ENCODE peak calls at places on chromosomes 13 and 19, in eight cellular contexts. D, P, E, L, Z, O, A and I are unnamed samples.

GRCh38 chr13:30734434-30734833 is 909 bp upstream of the ALOX5AP start:
- DNase-seq in D (no peak), P (no peak), E (peak), L (no peak), Z (no peak), O (peak), A (peak), I (no peak)

GRCh38 chr13:25920277-25920676 is 131.5 kb downstream of the SHISA2 start:
- DNase-seq in D (no peak), P (no peak), E (no peak), L (no peak), Z (no peak), O (no peak), A (no peak), I (no peak)

GRCh38 chr13:98214707-98215106 is 37.6 kb upstream of the RNF113B start:
- DNase-seq in D (no peak), P (no peak), E (no peak), L (no peak), Z (no peak), O (no peak), A (no peak), I (no peak)

GRCh38 chr13:29730253-29730652 is 120.2 kb downstream of the UBL3 start:
- DNase-seq in D (no peak), P (no peak), E (no peak), L (no peak), Z (no peak), O (no peak), A (no peak), I (no peak)

GRCh38 chr19:50980203-50980602 is 3.5 kb downstream of the KLK7 start:
- DNase-seq in D (peak), P (no peak), E (no peak), L (no peak), Z (no peak), O (no peak), A (no peak), I (no peak)

GRCh38 chr19:38812841-38813320 is at the start of gene LGALS4:
- DNase-seq in D (peak), P (no peak), E (no peak), L (no peak), Z (no peak), O (no peak), A (no peak), I (no peak)

GRCh38 chr13:80083516-80084085 is 257.3 kb downstream of the SPRY2 start:
- DNase-seq in D (no peak), P (no peak), E (peak), L (no peak), Z (no peak), O (no peak), A (no peak), I (no peak)

GRCh38 chr13:94233401-94233800 is 246.1 kb downstream of the DCT start:
- DNase-seq in D (no peak), P (no peak), E (peak), L (no peak), Z (no peak), O (peak), A (peak), I (no peak)

GRCh38 chr13:22740264-22740663 is 440.5 kb upstream of the SGCG start:
- DNase-seq in D (no peak), P (peak), E (no peak), L (no peak), Z (no peak), O (no peak), A (no peak), I (peak)

GRCh38 chr19:47438793-47439220 is 19.5 kb upstream of the MEIS3 start:
- DNase-seq in D (no peak), P (no peak), E (no peak), L (no peak), Z (no peak), O (no peak), A (no peak), I (no peak)

GRCh38 chr19:21109116-21109515 is 27.1 kb downstream of the ZNF714 start:
- DNase-seq in D (no peak), P (no peak), E (peak), L (no peak), Z (no peak), O (no peak), A (no peak), I (no peak)

GRCh38 chr13:106159295-106160195 is 375.9 kb downstream of the EFNB2 start:
- DNase-seq in D (no peak), P (no peak), E (no peak), L (no peak), Z (no peak), O (no peak), A (no peak), I (no peak)

GRCh38 chr13:45047394-45048328 is 58.3 kb downstream of the GPALPP1 start:
- DNase-seq in D (peak), P (peak), E (peak), L (no peak), Z (peak), O (peak), A (peak), I (peak)

GRCh38 chr13:23610187-23610576 is 40.0 kb downstream of the TNFRSF19 start:
- DNase-seq in D (no peak), P (no peak), E (peak), L (no peak), Z (no peak), O (no peak), A (no peak), I (no peak)

GRCh38 chr13:25324100-25324499 is 22.7 kb downstream of the NUP58 start:
- DNase-seq in D (no peak), P (no peak), E (no peak), L (no peak), Z (no peak), O (no peak), A (no peak), I (no peak)

GRCh38 chr19:50496189-50497029 is 14.6 kb downstream of the JOSD2 start:
- DNase-seq in D (peak), P (no peak), E (no peak), L (no peak), Z (no peak), O (peak), A (no peak), I (no peak)

GRCh38 chr13:28601581-28601980 is 57.3 kb upstream of the POMP start:
- DNase-seq in D (no peak), P (no peak), E (no peak), L (no peak), Z (no peak), O (no peak), A (no peak), I (no peak)

GRCh38 chr19:13869324-13869723 is 7.6 kb upstream of the NANOS3 start:
- DNase-seq in D (no peak), P (no peak), E (no peak), L (no peak), Z (no peak), O (no peak), A (no peak), I (no peak)

GRCh38 chr19:6710273-6711077 is 10.0 kb downstream of the C3 start:
- DNase-seq in D (peak), P (no peak), E (no peak), L (no peak), Z (no peak), O (no peak), A (no peak), I (no peak)

GRCh38 chr13:99215466-99215865 is 14.8 kb downstream of the UBAC2 start:
- DNase-seq in D (no peak), P (no peak), E (no peak), L (no peak), Z (no peak), O (no peak), A (no peak), I (no peak)

GRCh38 chr13:75485286-75486062 is 3.5 kb upstream of the TBC1D4 start:
- DNase-seq in D (no peak), P (no peak), E (peak), L (no peak), Z (no peak), O (no peak), A (no peak), I (no peak)

GRCh38 chr13:64278493-64278892 is 2862.8 kb upstream of the PCDH20 start:
- DNase-seq in D (no peak), P (no peak), E (peak), L (no peak), Z (no peak), O (peak), A (peak), I (no peak)